ENCODE peak calls at places on chromosomes 13 and 19, in four cellular contexts. J is heart right ventricle, Y is mucosa of descending colon, F is right atrium auricular region. M is an unnamed sample.

GRCh38 chr13:34357435-34358232 is 539.7 kb downstream of the RFC3 start:
- DNase-seq in J (no peak), Y (no peak), F (no peak), M (no peak)

GRCh38 chr19:44748426-44749254 is at the start of gene BCL3:
- DNase-seq in F (no peak), Y (peak; percentile 91), J (peak; percentile 84), M (peak; percentile 91)

GRCh38 chr13:87999791-88000190 is 328.6 kb downstream of the SLITRK5 start:
- DNase-seq in F (no peak), J (no peak), Y (no peak), M (no peak)

GRCh38 chr13:106851251-106851650 is 283.3 kb upstream of the ARGLU1 start:
- DNase-seq in Y (no peak), J (no peak), F (no peak), M (no peak)

GRCh38 chr19:4373601-4374441 is 26.5 kb downstream of the SH3GL1 start:
- DNase-seq in J (peak; percentile 65), Y (no peak), F (peak; percentile 87), M (no peak)

GRCh38 chr19:33569822-33570221 is 48.2 kb upstream of the PEPD start:
- DNase-seq in F (peak; percentile 40), J (no peak), Y (no peak), M (no peak)

GRCh38 chr13:113560645-113561416 is 23.7 kb upstream of the TFDP1 start:
- DNase-seq in F (peak; percentile 54), J (no peak), Y (no peak), M (peak; percentile 46)

GRCh38 chr13:110028311-110028710 is 241.9 kb upstream of the IRS2 start:
- DNase-seq in Y (no peak), J (no peak), F (no peak), M (no peak)

GRCh38 chr19:38229585-38230073 is 5.6 kb upstream of the DPF1 start:
- DNase-seq in F (no peak), J (peak; percentile 68), Y (peak; percentile 55), M (peak; percentile 76)

GRCh38 chr19:48059331-48059730 is 15.5 kb upstream of the CABP5 start:
- DNase-seq in J (no peak), Y (no peak), F (no peak), M (no peak)

GRCh38 chr19:23436944-23437343 is 41.7 kb upstream of the ZNF91 start:
- DNase-seq in J (no peak), Y (no peak), F (no peak), M (no peak)

GRCh38 chr13:111791131-111791530 is 275.8 kb upstream of the SOX1 start:
- DNase-seq in F (no peak), Y (no peak), J (no peak), M (no peak)

GRCh38 chr19:3324405-3324856 is 42.0 kb upstream of the NFIC start:
- DNase-seq in Y (peak; percentile 85), J (peak; percentile 75), F (no peak), M (peak; percentile 86)

GRCh38 chr13:95256086-95256485 is 45.2 kb downstream of the ABCC4 start:
- DNase-seq in Y (no peak), F (no peak), J (no peak), M (no peak)

GRCh38 chr13:54433511-54434206 is 1405.0 kb downstream of the OLFM4 start:
- DNase-seq in J (no peak), Y (no peak), F (no peak), M (no peak)

GRCh38 chr19:21109116-21109515 is 27.1 kb downstream of the ZNF714 start:
- DNase-seq in Y (no peak), J (no peak), F (no peak), M (no peak)

GRCh38 chr19:51211833-51212232 is 13.0 kb upstream of the CD33 start:
- DNase-seq in Y (no peak), F (no peak), J (no peak), M (no peak)

GRCh38 chr19:45613926-45614725 is 12.1 kb upstream of the GPR4 start:
- DNase-seq in Y (peak; percentile 61), F (no peak), J (no peak), M (no peak)

GRCh38 chr13:41565221-41565620 is 107.9 kb downstream of the RGCC start:
- DNase-seq in F (no peak), J (no peak), Y (no peak), M (no peak)

GRCh38 chr19:28943651-28944050 is 269.3 kb downstream of the UQCRFS1 start:
- DNase-seq in Y (no peak), F (no peak), J (no peak), M (no peak)

GRCh38 chr13:26328326-26328725 is 74.4 kb downstream of the CDK8 start:
- DNase-seq in F (no peak), Y (no peak), J (no peak), M (no peak)

GRCh38 chr19:10797078-10797477 is 38.9 kb downstream of the TMED1 start:
- DNase-seq in Y (no peak), F (no peak), J (no peak), M (no peak)

GRCh38 chr13:24727731-24728601 is 36.0 kb upstream of the RNF17 start:
- DNase-seq in F (peak; percentile 62), Y (peak; percentile 59), J (no peak), M (no peak)

GRCh38 chr19:40521276-40521675 is 54.5 kb downstream of the SPTBN4 start:
- DNase-seq in F (no peak), Y (no peak), J (no peak), M (no peak)

GRCh38 chr19:44943801-44944249 is 1.8 kb downstream of the APOC4 start:
- DNase-seq in Y (no peak), J (peak; percentile 25), F (peak; percentile 61), M (peak; percentile 91)

GRCh38 chr13:60482012-60482411 is 85.0 kb downstream of the TDRD3 start:
- DNase-seq in F (no peak), Y (no peak), J (no peak), M (no peak)

GRCh38 chr13:84684804-84685203 is 802.5 kb upstream of the SLITRK1 start:
- DNase-seq in F (no peak), J (no peak), Y (no peak), M (no peak)

GRCh38 chr19:44809856-44810554 is 1.1 kb downstream of the BCAM start:
- DNase-seq in F (no peak), J (no peak), Y (no peak), M (no peak)

GRCh38 chr13:74825170-74825948 is 656.6 kb downstream of the TBC1D4 start:
- DNase-seq in Y (no peak), F (no peak), J (no peak), M (no peak)

GRCh38 chr19:35852029-35852780 is at the start of gene NPHS1:
- DNase-seq in Y (no peak), F (no peak), J (no peak), M (no peak)

GRCh38 chr19:35853038-35853756 is 893 bp upstream of the NPHS1 start:
- DNase-seq in Y (no peak), F (no peak), J (no peak), M (no peak)

GRCh38 chr19:35848919-35849505 is 3.3 kb downstream of the NPHS1 start:
- DNase-seq in J (no peak), F (no peak), Y (no peak), M (no peak)

GRCh38 chr19:35848486-35848885 is 3.8 kb downstream of the NPHS1 start:
- DNase-seq in F (no peak), Y (no peak), J (no peak), M (no peak)

DNA sequence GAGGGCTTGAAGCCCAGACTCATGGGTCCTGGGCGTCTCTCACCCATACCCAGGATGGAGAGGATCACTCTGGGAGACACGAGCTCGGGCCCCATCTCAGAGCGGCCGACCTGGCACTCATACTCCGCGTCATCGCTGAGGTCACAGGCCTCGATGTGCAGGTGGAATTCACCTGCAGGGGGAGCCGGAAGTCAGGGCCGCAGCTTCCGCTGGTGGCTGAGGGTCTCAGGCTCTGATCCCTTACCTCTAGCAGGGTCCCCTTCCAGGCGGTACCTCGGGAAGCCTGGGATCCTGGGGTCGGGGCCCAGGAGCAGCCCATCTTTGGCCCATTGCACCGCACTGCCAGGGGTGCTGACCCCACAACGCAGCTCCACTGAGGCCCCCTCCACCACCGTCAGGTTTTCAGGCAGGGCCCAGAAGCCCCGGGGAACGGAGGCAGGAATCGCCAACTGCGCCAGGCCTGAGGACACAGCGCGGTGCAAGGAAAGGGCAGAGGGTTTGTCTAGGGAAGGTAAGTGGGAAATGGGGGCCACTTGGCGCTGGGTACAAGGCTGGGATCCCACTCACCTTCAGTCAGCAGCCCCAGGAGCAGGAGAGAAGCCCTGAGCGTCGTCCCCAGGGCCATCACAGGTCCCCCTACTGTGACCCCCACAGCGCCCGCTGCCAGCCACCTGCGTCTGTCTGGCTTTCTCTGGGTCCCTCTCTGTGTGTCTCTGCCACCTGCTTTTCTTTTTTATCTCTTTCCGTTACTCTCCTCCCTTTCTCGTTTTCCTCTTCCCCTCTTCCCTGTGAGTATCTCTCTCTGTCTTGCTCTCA is 883 bp downstream of the NPHS1 start:
- DNase-seq in J (no peak), F (no peak), Y (no peak), M (no peak)
- TF ChIP-seq CTCF in J (no peak), F (no peak), Y (no peak), M (no peak)

DNA sequence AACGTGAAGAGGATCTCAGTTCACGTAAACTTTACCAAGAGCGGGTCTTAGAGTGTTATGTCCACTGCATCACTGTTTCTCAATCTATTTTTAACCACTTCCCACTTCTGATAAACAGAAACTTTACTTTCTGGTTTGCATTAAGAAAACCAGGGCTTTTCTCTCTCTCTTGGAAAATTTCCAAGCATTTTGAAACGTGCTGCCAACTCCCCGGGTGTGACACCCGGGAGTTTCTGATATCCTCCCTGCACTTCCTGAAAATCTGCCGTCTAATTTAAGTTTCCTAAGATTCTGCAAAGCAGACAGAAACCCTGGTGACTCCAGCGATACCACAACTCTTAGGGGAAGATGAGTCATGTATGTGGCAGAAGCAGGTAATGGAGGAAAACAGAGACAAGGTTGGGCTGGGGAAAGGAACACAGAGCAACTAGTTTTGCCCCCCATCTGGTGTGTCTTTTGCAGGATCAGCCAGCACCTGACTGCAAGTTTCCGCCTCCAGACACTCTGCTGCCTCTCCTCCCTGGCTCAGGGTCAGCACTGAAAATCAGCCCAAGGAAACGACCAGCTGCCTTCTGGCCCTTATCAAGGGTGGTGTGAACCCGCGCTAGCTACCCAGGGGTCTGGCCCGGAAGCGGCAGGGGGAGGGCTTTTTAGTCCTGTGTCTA is 11.4 kb upstream of the FFAR2 start:
- DNase-seq in Y (peak; percentile 57), J (no peak), F (no peak), M (no peak)
- H3K4me3 ChIP-seq in Y (no peak overlapping the region), J (peak overlapping the region; percentile 8), F (no peak overlapping the region), M (no peak overlapping the region)

GRCh38 chr19:567296-567900 is 5.0 kb upstream of the BSG start:
- DNase-seq in F (no peak), Y (no peak), J (no peak), M (no peak)

GRCh38 chr19:572140-572890 is at the start of gene BSG:
- DNase-seq in J (peak; percentile 98), F (peak; percentile 99), Y (peak; percentile 98), M (peak; percentile 99)

GRCh38 chr19:572891-573825 is 762 bp downstream of the BSG start:
- DNase-seq in F (no peak), J (peak; percentile 53), Y (peak; percentile 75), M (peak; percentile 80)

GRCh38 chr19:571127-571974 is 1.0 kb upstream of the BSG start:
- DNase-seq in Y (peak; percentile 76), J (no peak), F (no peak), M (peak; percentile 73)

DNA sequence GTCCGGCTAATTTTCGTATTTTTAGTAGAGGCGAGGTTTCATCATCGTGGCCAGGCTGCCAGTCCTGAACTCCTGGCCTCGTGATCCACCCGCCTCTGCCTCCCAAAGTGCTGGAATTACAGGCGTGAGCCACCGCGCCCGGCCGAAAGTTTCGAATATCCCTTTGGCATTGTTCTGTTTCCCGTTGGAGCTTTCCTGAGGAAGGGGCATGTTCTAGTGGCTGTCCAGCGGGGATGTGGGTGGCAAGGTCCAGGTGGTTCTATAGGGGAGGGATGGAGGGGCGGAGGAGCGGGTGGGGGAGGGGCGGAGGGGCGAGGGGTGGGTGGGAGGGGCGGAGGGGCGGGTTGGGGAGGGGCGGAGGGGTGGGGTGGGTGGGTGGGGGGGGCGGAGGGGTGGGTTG is 2.1 kb upstream of the BSG start:
- DNase-seq in J (no peak), Y (peak; percentile 70), F (no peak), M (peak; percentile 72)
- H3K4me1 ChIP-seq in J (peaks cover 36% of the 10 kb centered on the region), Y (peaks cover 19% of the 10 kb centered on the region), F (peaks cover 34% of the 10 kb centered on the region), M (peaks cover 30% of the 10 kb centered on the region)

GRCh38 chr13:46961719-46962118 is 64.9 kb upstream of the HTR2A start:
- DNase-seq in J (no peak), F (no peak), Y (no peak), M (no peak)
- TF ChIP-seq CTCF in J (no peak), F (no peak), Y (no peak), M (no peak)

M was measured in upper lobe of right lung.